ENCODE peak calls at places on chromosomes 5 and 9, in seven cellular contexts. N is hepatocyte, P is Panc1, X is colonic mucosa, T is tibial artery, O is pancreas, W is thoracic aorta. F is an unnamed sample. For H3K36me3, the result is how much of the 10 kb centered on the place peaks cover.

GRCh38 chr9:109497193-109498165 is 628 bp downstream of the PTPN3 start:
- DNase-seq in P (no peak), X (peak), W (no peak), O (peak), T (no peak), N (peak), F (no peak)

GRCh38 chr5:172692981-172693380 is 51.9 kb downstream of the NEURL1B start:
- DNase-seq in T (no peak), W (no peak), N (no peak), O (no peak), X (no peak), P (no peak), F (no peak)

GRCh38 chr5:62268239-62268638 is 37.8 kb upstream of the KIF2A start:
- DNase-seq in P (no peak), X (peak), T (no peak), W (no peak), N (peak), O (peak), F (peak)

GRCh38 chr9:105127863-105128220 is 116.6 kb upstream of the SLC44A1 start:
- DNase-seq in X (peak), O (no peak), W (no peak), T (no peak), P (no peak), N (no peak), F (peak)

GRCh38 chr9:77815260-77815659 is 167.1 kb upstream of the GNA14 start:
- DNase-seq in T (no peak), W (no peak), O (no peak), P (no peak), N (no peak), X (no peak), F (no peak)

GRCh38 chr5:138370537-138370936 is 18.1 kb downstream of the KDM3B start:
- DNase-seq in W (no peak), N (no peak), X (no peak), O (no peak), T (no peak), P (no peak), F (no peak)

GRCh38 chr5:132591140-132591539 is 34.4 kb downstream of the RAD50 start:
- DNase-seq in P (no peak), O (no peak), X (no peak), W (no peak), T (no peak), N (no peak), F (no peak)

GRCh38 chr9:34809504-34810186 is 99.7 kb upstream of the CCL21 start:
- DNase-seq in W (no peak), N (peak), X (no peak), T (no peak), P (no peak), O (peak), F (no peak)

GRCh38 chr5:90783460-90784333 is 225.1 kb downstream of the ADGRV1 start:
- DNase-seq in W (peak), P (peak), N (peak), X (peak), T (no peak), O (peak), F (peak)

GRCh38 chr5:176379881-176380280 is 8.5 kb downstream of the NOP16 start:
- DNase-seq in O (no peak), X (no peak), N (no peak), W (no peak), P (no peak), T (no peak), F (no peak)

GRCh38 chr5:2739360-2740050 is 12.0 kb downstream of the IRX2 start:
- DNase-seq in X (no peak), P (no peak), O (no peak), N (peak), T (peak), W (no peak), F (no peak)

GRCh38 chr5:62206150-62206829 is 99.7 kb upstream of the KIF2A start:
- DNase-seq in P (no peak), O (no peak), N (peak), W (no peak), T (no peak), X (no peak), F (no peak)

GRCh38 chr5:72156921-72157320 is 49.6 kb downstream of the MAP1B start:
- DNase-seq in O (no peak), X (no peak), N (no peak), W (no peak), T (no peak), P (no peak), F (no peak)

GRCh38 chr5:153445875-153446567 is 44.4 kb upstream of the GRIA1 start:
- DNase-seq in T (peak), N (peak), X (no peak), W (peak), O (peak), P (no peak), F (no peak)

GRCh38 chr5:24539625-24540024 is 105.2 kb downstream of the CDH10 start:
- DNase-seq in T (no peak), X (no peak), W (no peak), N (peak), O (no peak), P (no peak), F (no peak)

GRCh38 chr9:15696979-15697378 is 144.1 kb downstream of the CCDC171 start:
- DNase-seq in T (no peak), N (no peak), W (no peak), O (no peak), P (no peak), X (no peak), F (no peak)

GRCh38 chr5:57953830-57954229 is 471.2 kb upstream of the ACTBL2 start:
- DNase-seq in T (no peak), N (no peak), O (no peak), W (no peak), P (no peak), X (no peak), F (no peak)

GRCh38 chr9:7185612-7186011 is 427.8 kb downstream of the KDM4C start:
- DNase-seq in X (no peak), P (peak), N (peak), T (no peak), O (no peak), W (no peak), F (peak)

GRCh38 chr5:176533390-176533789 is 3.8 kb downstream of the RNF44 start:
- DNase-seq in T (no peak), O (no peak), X (no peak), N (no peak), P (no peak), W (no peak), F (no peak)

GRCh38 chr9:126515001-126515872 is 98.5 kb upstream of the LMX1B start:
- DNase-seq in T (peak), N (no peak), W (no peak), X (no peak), O (peak), P (no peak), F (no peak)

GRCh38 chr5:143230676-143230996 is 172.8 kb downstream of the NR3C1 start:
- DNase-seq in N (no peak), T (no peak), X (no peak), O (no peak), W (no peak), P (no peak), F (no peak)

GRCh38 chr5:79821-80220 is 12.1 kb upstream of the PLEKHG4B start:
- DNase-seq in X (no peak), P (no peak), W (no peak), O (no peak), N (no peak), T (no peak), F (no peak)

GRCh38 chr9:71990466-71990865 is 69.9 kb downstream of the C9orf57 start:
- DNase-seq in O (no peak), N (no peak), X (no peak), P (no peak), W (no peak), T (no peak), F (no peak)

GRCh38 chr5:6632931-6633468 is at the start of the genes NSUN2 and SRD5A1:
- DNase-seq in T (peak), X (peak), P (peak), W (peak), N (peak), O (peak), F (peak)

GRCh38 chr5:6632324-6632930 is 417 bp downstream of the NSUN2 start:
- DNase-seq in X (no peak), N (no peak), O (peak), P (no peak), T (peak), W (no peak), F (no peak)

GRCh38 chr5:6633469-6634326 is 458 bp downstream of the SRD5A1 start:
- DNase-seq in T (peak), N (peak), W (peak), O (no peak), X (peak), P (no peak), F (no peak)

GRCh38 chr5:6634327-6634713 is 1.1 kb downstream of the SRD5A1 start:
- DNase-seq in P (no peak), X (no peak), W (no peak), N (no peak), O (no peak), T (no peak), F (no peak)

DNA sequence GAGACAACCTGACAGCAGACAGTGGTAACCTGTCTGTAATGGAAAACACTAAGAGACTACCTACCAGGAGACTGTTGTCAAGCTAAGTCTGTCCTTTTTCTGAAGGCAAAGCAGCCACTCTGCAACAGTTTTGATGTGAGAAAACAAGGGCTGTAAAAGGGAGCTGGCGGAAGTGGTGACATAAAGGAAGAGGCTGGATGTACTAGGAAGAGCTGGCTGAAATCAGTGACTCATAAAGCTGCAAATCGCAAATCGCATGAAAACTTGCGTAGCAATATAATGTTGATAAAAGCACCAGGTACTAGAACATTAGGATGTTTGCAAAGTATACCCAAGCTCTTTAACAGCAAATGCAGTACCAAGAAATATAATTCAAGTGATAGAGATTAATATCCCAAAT is 1.4 kb downstream of the NSUN2 start:
- DNase-seq in W (no peak), O (no peak), X (no peak), P (no peak), N (no peak), T (no peak), F (no peak)
- H3K36me3 ChIP-seq in W (under half), O (under half), X (under half), P (under half), N (under half), T (under half), F (under half)

DNA sequence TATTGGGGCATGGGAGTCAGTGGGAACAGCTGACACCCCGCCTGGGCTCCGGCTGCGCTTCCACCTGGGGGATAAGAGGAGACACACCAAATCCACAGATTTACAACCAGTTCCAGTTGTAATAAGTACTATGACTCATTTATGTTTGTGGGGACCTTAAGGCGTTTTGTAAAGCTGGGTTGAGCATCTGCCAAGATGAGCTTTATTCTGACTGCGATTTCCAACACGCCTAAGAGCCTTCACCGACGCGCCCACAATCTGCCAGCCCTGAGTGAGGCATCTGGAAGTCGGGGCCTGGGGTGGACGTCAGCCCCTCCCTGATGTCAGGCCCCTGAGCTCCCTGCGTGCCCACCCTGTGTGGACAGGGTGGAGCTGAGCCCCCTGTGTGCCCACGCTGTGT is 14.3 kb upstream of the LHX3 start:
- DNase-seq in X (no peak), P (no peak), T (no peak), W (no peak), O (no peak), N (no peak), F (no peak)
- H3K36me3 ChIP-seq in X (under half), P (under half), T (under half), W (under half), O (under half), N (under half), F (under half)

DNA sequence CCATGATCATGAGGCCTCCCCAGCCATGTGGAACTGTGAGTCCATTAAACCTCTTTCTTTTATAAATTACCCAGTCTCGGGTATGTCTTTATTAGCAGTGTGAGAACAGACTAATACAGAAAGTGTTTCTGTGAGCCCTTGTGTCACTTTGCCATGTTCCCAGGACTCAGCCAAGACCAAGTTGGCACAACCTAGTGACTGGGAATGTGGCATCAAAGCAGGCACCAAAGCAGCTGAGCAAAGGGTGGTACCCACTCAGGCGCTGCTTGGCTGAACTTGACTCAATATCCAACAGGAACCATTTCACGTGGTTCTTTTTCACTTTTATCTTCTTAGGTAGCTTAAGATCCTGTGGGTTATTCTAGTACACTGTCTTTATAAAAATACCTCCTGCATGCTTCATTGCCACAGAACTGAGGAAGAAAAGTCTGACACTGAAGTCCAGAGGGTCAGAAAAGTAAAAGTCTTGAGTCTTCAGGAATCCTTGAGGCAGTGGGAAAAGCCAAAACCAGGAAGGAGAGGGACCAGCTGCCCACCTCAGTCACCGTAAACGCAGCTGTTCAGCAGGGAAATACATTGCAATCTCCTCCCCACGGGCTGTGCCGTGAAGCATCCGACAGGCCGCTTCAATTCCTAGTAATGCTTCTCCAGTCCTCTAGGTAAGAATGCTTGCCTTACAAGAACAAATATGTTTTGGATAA is 90.5 kb upstream of the RETREG1 start:
- DNase-seq in N (no peak), T (no peak), W (no peak), X (no peak), O (no peak), P (no peak), F (no peak)
- H3K36me3 ChIP-seq in N (under half), T (under half), W (under half), X (under half), O (under half), P (under half), F (under half)

GRCh38 chr5:43174586-43174985 is 17.4 kb upstream of the NIM1K start:
- DNase-seq in T (no peak), P (no peak), O (no peak), W (no peak), X (no peak), N (no peak), F (no peak)
- H3K36me3 ChIP-seq in T (under half), P (under half), O (under half), W (under half), X (under half), N (under half), F (under half)

GRCh38 chr9:131470581-131470991 is 32.1 kb upstream of the POMT1 start:
- DNase-seq in T (peak), O (no peak), N (no peak), P (no peak), W (no peak), X (no peak), F (no peak)
- H3K36me3 ChIP-seq in T (half or more), O (under half), N (under half), P (under half), W (half or more), X (under half), F (under half)

GRCh38 chr5:15480436-15480835 is 19.5 kb upstream of the FBXL7 start:
- DNase-seq in T (no peak), P (no peak), O (no peak), W (no peak), N (no peak), X (no peak), F (no peak)
- H3K36me3 ChIP-seq in T (under half), P (under half), O (under half), W (under half), N (under half), X (under half), F (under half)

DNA sequence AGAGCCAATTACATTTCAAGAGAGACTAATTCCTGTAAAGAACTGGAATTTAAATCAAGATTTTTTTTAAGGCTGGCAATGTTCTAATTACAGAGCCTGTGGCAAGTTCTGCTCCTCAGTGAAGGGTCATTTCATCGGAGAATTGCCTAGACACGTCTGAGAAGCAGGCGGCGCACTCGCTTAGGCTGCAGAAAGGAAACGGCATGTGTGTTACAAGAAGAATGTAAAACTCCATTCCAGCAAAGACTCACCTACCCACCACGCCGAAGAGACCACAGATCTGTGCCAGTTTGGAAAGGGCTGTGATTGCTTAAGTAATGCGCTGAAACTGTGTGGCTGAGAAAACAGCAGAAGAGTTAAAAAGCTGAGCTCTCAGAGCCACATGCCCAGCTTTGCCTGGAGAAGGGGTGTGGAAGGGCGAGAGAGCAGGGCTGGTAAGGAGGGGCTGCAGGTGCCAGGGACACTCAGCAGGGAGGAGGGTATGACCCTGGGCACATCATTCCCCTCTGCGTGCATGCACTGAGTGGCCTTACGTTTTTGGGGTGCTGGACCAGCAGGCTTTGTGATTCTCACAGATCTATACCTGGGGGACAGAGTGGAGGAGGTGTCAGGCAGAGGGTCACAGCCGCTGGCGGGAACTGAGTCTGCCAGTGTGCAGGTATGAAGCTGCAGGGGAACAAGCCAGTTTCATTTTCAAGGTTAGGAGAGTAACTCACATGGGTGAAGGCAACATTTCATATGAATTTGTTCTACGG is 17.8 kb upstream of the SLC25A51 start:
- DNase-seq in W (no peak), X (no peak), P (no peak), O (no peak), N (no peak), T (peak), F (no peak)
- H3K36me3 ChIP-seq in W (under half), X (under half), P (under half), O (under half), N (under half), T (under half), F (under half)

DNA sequence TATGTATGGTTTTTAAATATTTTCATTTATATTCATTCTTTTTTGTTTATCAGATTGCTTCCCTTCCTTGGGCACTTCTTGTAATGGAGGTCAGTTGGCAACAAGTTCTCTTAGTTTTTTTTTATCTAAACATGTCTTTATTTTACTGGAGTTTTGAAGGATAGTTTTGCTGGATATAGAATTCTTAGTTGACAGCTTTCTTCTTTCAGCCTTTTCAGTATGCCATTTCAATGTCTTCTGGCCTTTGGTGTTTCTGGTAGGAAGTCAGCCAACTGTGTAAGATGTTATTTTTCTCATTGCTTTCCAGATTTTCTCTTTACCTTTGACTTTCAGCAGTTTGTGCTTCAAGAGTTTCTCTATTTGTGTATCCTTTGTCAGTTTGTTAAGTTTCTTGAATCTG is 14.2 kb downstream of the SLC12A2 start:
- DNase-seq in X (no peak), T (no peak), N (no peak), P (no peak), O (no peak), W (no peak), F (no peak)
- H3K36me3 ChIP-seq in X (under half), T (under half), N (under half), P (under half), O (under half), W (under half), F (under half)

GRCh38 chr9:129828969-129829368 is 5.0 kb upstream of the TOR1A start:
- DNase-seq in P (no peak), T (no peak), W (no peak), O (no peak), X (no peak), N (no peak), F (no peak)
- H3K36me3 ChIP-seq in P (under half), T (under half), W (under half), O (under half), X (under half), N (under half), F (under half)

DNA sequence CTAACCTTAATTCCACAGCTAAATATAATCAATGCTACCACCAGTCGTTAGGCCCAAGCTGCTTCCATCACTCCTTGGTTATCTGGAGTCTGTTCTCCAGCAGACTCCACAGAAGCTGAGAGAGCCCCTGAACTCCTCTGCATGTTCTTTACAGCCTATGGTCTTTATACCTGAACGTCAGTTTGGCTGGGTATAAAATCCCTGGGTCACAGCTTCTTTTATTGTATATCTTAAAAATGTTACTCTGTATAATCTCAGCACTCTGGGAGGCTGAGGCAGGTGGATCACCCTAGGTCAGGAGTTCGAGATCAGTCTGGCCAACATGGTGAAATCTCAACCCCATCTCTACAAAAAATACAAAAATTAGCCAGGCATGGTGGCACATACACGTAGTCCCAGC is 23.7 kb upstream of the MRNIP start:
- DNase-seq in O (no peak), W (no peak), T (no peak), X (no peak), P (no peak), N (no peak), F (no peak)
- H3K36me3 ChIP-seq in O (under half), W (under half), T (under half), X (under half), P (under half), N (under half), F (under half)